ENCODE peak calls at places on chromosomes 1 and 21, in five cellular contexts. T is adrenal gland, Y is A549, C is cardiac fibroblast, E is body of pancreas. K is an unnamed sample.

GRCh38 chr1:53710584-53710983 is 28.4 kb downstream of the GLIS1 start:
- DNase-seq in T (no peak), Y (no peak), C (no peak), E (no peak), K (no peak)

GRCh38 chr1:160779662-160780397 is 16.1 kb upstream of the LY9 start:
- DNase-seq in T (no peak), Y (peak), C (no peak), E (peak), K (no peak)

GRCh38 chr1:38766125-38766524 is 93.4 kb downstream of the RRAGC start:
- DNase-seq in T (no peak), Y (no peak), C (no peak), E (no peak), K (no peak)

GRCh38 chr1:181099152-181100014 is 10.9 kb downstream of the IER5 start:
- DNase-seq in T (no peak), Y (no peak), C (peak), E (no peak), K (no peak)

GRCh38 chr1:213082778-213083445 is 31.9 kb downstream of the RPS6KC1 start:
- DNase-seq in T (no peak), Y (no peak), C (no peak), E (no peak), K (no peak)

GRCh38 chr1:180270767-180271639 is 40.9 kb downstream of the LHX4 start:
- DNase-seq in T (peak), Y (no peak), C (peak), E (no peak), K (no peak)

GRCh38 chr1:203371288-203371687 is 20.4 kb upstream of the FMOD start:
- DNase-seq in T (peak), Y (no peak), C (no peak), E (no peak), K (no peak)

GRCh38 chr1:167648978-167649752 is 19.1 kb downstream of the RCSD1 start:
- DNase-seq in T (no peak), Y (no peak), C (peak), E (no peak), K (no peak)

GRCh38 chr21:46352156-46352499 is 28.2 kb downstream of the PCNT start:
- DNase-seq in T (no peak), Y (no peak), C (no peak), E (no peak), K (no peak)

DNA sequence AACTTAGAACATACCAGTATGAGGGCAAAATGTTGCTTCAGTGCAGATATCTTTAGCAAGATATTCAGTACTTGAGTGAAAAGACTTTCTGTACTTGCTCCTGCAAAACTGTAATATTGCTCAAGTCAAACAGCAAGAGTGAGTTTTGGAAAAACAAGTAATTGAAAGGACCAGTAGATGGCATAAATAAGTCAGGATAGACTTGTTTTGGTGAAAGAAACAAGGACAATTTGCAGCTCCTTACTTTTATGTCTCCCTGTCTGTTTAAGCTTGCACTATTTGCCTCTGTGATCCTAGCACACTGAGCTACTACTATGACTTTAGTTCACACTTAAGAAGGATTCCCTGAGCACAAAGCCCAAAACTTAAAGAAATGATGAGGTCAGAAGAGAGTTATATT is 39.1 kb downstream of the IFI44 start:
- DNase-seq in T (no peak), Y (peak), C (peak), E (no peak), K (peak)
- TF ChIP-seq CTCF in T (peak), Y (peak), C (peak), E (no peak), K (peak)

DNA sequence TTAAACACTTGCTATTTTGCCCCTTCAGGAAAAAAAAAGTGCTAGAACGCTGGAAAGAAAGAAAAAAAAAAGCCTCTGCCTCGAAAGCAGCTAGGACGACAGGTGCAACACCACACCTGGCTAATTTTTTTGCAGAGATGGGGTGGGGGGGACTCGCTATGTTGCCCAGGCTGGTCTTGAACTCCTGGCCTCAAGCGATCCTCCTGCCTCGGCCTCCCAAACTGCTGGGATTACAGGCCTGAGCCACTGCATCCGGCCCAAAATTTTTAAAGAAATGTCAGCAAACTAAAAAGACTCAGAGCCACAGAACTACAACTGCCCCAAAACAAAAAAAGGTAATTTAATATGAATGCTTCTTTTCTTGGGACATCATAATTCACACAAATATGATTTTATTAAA is 1.4 kb downstream of the DOCK7 start:
- DNase-seq in T (no peak), Y (no peak), C (no peak), E (no peak), K (no peak)
- H3K4me3 ChIP-seq in T (peak), Y (peak), C (no peak), E (no peak), K (peak)

GRCh38 chr21:32096411-32096810 is 182.4 kb downstream of the MIS18A start:
- DNase-seq in T (no peak), Y (peak), C (peak), E (no peak), K (no peak)
- TF ChIP-seq CTCF in T (peak), Y (peak), C (no peak), E (no peak), K (peak)

DNA sequence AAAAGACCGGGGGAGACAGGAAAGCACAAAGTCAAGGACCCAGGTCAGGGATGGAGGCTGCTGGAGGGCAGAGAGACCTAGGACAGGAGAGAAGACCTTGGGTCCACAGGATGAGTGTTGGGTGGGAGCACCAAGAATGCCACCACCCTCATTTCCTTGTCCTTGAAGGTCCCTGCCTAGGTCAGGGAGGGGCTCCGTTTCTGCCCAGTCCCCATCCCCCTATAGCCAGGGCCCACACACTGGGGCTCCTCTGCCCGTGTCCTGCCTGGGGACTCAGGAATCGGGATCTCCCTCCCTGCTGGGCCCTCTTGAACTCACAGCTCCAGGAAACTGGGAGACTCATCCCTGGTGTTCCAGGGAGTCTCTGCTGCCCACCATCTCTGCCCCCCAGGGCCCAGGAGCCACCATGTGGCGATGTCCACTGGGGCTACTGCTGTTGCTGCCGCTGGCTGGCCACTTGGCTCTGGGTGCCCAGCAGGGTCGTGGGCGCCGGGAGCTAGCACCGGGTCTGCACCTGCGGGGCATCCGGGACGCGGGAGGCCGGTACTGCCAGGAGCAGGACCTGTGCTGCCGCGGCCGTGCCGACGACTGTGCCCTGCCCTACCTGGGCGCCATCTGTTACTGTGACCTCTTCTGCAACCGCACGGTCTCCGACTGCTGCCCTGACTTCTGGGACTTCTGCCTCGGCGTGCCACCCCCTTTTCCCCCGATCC is 584 bp downstream of the TINAGL1 start:
- DNase-seq in T (no peak), Y (no peak), C (no peak), E (no peak), K (no peak)
- H3K4me3 ChIP-seq in T (peak), Y (no peak), C (peak), E (peak), K (no peak)

DNA sequence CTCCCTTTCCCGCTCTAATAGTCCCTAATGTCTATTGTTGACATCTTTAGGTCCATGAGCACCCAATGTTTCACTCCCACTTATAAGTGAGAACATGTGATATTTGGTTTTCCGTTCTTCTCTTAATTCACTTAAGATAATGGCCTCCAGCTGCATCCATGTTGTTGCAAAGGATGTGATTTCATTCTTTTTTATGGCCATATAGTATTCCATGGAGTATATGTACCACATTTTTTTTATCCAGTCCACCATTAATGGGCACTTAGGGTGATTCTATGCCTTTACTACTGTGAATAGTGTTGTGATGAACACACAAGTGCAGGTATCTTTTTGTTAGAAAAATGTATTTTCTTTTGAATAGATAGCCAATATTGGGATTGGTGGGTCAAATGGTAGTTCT is 126.0 kb upstream of the RAB3GAP2 start:
- DNase-seq in T (no peak), Y (no peak), C (no peak), E (no peak), K (no peak)
- TF ChIP-seq CTCF in T (no peak), Y (no peak), C (no peak), E (no peak), K (no peak)

DNA sequence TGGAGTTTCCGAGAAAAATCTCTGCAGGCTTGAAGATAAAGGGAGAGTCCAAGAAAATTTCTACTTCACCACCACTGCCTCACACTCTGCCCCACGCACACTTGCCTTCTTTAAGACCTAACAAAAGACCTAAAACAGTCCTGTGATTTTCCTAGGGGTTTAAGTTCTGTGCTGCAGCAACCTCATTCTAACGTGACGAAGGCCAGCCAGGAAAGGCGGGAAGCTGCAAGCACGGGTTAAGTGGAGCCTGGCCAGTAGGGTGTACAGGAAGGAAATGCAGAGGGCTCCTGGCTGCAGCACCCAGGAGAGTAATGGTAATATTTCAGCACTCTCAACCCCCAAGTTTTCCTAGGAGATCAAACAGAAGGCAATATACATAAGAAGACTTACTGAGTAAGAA is 1.5 kb downstream of the SPATA6 start:
- DNase-seq in T (peak), Y (no peak), C (peak), E (peak), K (no peak)
- H3K4me3 ChIP-seq in T (peak), Y (no peak), C (peak), E (no peak), K (no peak)

GRCh38 chr1:41322835-41323234 is 38.4 kb upstream of the FOXO6 start:
- DNase-seq in T (no peak), Y (peak), C (peak), E (no peak), K (no peak)
- TF ChIP-seq CTCF in T (peak), Y (peak), C (peak), E (no peak), K (peak)

GRCh38 chr1:16074217-16074616 is 766 bp upstream of the FAM131C start:
- DNase-seq in T (no peak), Y (no peak), C (no peak), E (no peak), K (no peak)
- H3K4me3 ChIP-seq in T (no peak), Y (no peak), C (no peak), E (no peak), K (no peak)

DNA sequence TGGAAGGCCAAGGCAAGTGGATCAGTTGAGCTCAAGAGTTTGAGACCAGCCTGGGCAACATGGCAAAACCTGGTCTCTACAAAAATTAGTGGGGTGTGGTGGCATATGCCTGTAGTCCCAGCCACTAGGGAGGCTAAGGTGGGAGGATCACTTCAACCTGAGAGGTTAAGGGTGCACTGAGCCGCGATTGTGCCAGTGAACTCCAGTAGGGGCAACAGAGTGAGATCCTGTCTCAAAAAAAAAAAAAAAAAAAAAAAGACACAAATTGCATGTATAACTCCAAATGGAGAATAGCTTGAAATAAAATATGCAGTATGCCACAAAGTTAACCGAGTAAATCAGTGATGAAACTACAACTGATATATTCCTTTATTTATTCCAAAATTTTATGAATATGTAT is 51.6 kb downstream of the LRRC40 start:
- DNase-seq in T (no peak), Y (no peak), C (no peak), E (no peak), K (no peak)
- TF ChIP-seq CTCF in T (no peak), Y (no peak), C (no peak), E (no peak), K (no peak)

K was measured in AG09309.